ENCODE peak calls at places on chromosomes 13 and 19, in eight cellular contexts. D is A549, W is ascending aorta, T is body of pancreas, N is endothelial cell of umbilical vein, H is tibial nerve, J is ovary, M is MM.1S. V is an unnamed sample.

GRCh38 chr19:18675779-18676178 is 7.7 kb upstream of the CRTC1 start:
- DNase-seq in D (no peak), W (no peak), T (no peak), N (no peak), H (no peak), J (no peak), M (no peak), V (no peak)

GRCh38 chr13:74288361-74288911 is 154.2 kb upstream of the KLF12 start:
- DNase-seq in D (no peak), W (no peak), T (peak; percentile 30), N (peak; percentile 16), H (no peak), J (no peak), M (peak; percentile 26), V (no peak)

GRCh38 chr19:49894011-49894664 is 2.5 kb downstream of the IL4I1 start:
- DNase-seq in D (no peak), W (no peak), T (no peak), N (no peak), H (no peak), J (no peak), M (no peak), V (no peak)

GRCh38 chr13:79668353-79668752 is 187.4 kb downstream of the NDFIP2 start:
- DNase-seq in D (no peak), W (no peak), T (no peak), N (no peak), H (no peak), J (no peak), M (no peak), V (no peak)

GRCh38 chr19:35254341-35255297 is 5.8 kb downstream of the LSR start:
- DNase-seq in D (no peak), W (no peak), T (no peak), N (no peak), H (no peak), J (no peak), M (no peak), V (no peak)

GRCh38 chr13:113058988-113059850 is 46.4 kb upstream of the F7 start:
- DNase-seq in D (no peak), W (no peak), T (no peak), N (no peak), H (no peak), J (no peak), M (no peak), V (no peak)

GRCh38 chr13:24039621-24040475 is 120.7 kb upstream of the SPATA13 start:
- DNase-seq in D (no peak), W (no peak), T (no peak), N (no peak), H (no peak), J (no peak), M (no peak), V (no peak)

GRCh38 chr13:67175836-67176235 is 54.3 kb downstream of the PCDH9 start:
- DNase-seq in D (no peak), W (no peak), T (no peak), N (no peak), H (no peak), J (no peak), M (no peak), V (no peak)

GRCh38 chr19:45215391-45216191 is 29.6 kb downstream of the EXOC3L2 start:
- DNase-seq in D (no peak), W (no peak), T (peak; percentile 78), N (peak; percentile 60), H (no peak), J (no peak), M (no peak), V (peak; percentile 29)

GRCh38 chr19:34365463-34366401 is 736 bp downstream of the GPI start:
- DNase-seq in D (no peak), W (no peak), T (peak; percentile 68), N (peak; percentile 40), H (no peak), J (peak; percentile 24), M (no peak), V (peak; percentile 48)

GRCh38 chr13:72403396-72404010 is 323.9 kb downstream of the MZT1 start:
- DNase-seq in D (no peak), W (no peak), T (no peak), N (no peak), H (no peak), J (no peak), M (no peak), V (no peak)

GRCh38 chr13:105276571-105276970 is 1258.9 kb downstream of the EFNB2 start:
- DNase-seq in D (no peak), W (no peak), T (no peak), N (no peak), H (no peak), J (no peak), M (no peak), V (no peak)

GRCh38 chr19:14381689-14382474 is 638 bp downstream of the ADGRE5 start:
- DNase-seq in D (no peak), W (peak; percentile 55), T (peak; percentile 73), N (no peak), H (peak; percentile 28), J (no peak), M (no peak), V (no peak)

GRCh38 chr13:38366954-38367645 is 17.4 kb downstream of the UFM1 start:
- DNase-seq in D (no peak), W (no peak), T (no peak), N (peak; percentile 41), H (no peak), J (no peak), M (no peak), V (no peak)

GRCh38 chr19:51417107-51417806 is at the start of gene SIGLEC10:
- DNase-seq in D (no peak), W (no peak), T (peak; percentile 12), N (no peak), H (no peak), J (no peak), M (no peak), V (no peak)

GRCh38 chr19:10269333-10270179 is 1.4 kb upstream of the ICAM1 start:
- DNase-seq in D (no peak), W (peak; percentile 47), T (peak; percentile 81), N (peak; percentile 90), H (peak; percentile 91), J (peak; percentile 76), M (peak; percentile 74), V (peak; percentile 89)

GRCh38 chr13:46817081-46817480 is 20.1 kb upstream of the ESD start:
- DNase-seq in D (no peak), W (no peak), T (no peak), N (peak; percentile 21), H (no peak), J (no peak), M (no peak), V (no peak)

GRCh38 chr19:20423381-20424207 is 142.0 kb downstream of the ZNF737 start:
- DNase-seq in D (no peak), W (peak; percentile 26), T (peak; percentile 78), N (no peak), H (peak; percentile 61), J (peak; percentile 42), M (no peak), V (peak; percentile 79)

GRCh38 chr19:35040826-35041547 is 534 bp upstream of the HPN start:
- DNase-seq in D (no peak), W (peak; percentile 50), T (peak; percentile 96), N (peak; percentile 62), H (peak; percentile 92), J (peak; percentile 92), M (no peak), V (peak; percentile 89)

GRCh38 chr13:110308377-110309158 is 1.5 kb downstream of the COL4A2 start:
- DNase-seq in D (no peak), W (no peak), T (peak; percentile 51), N (peak; percentile 62), H (peak; percentile 53), J (peak; percentile 37), M (no peak), V (peak; percentile 46)

GRCh38 chr13:99080131-99080530 is 102.3 kb upstream of the DOCK9 start:
- DNase-seq in D (no peak), W (no peak), T (no peak), N (no peak), H (no peak), J (no peak), M (no peak), V (no peak)
- H3K4me1 ChIP-seq in D (peaks cover 10% of the 10 kb centered on the region), W (no peaks in the 10 kb centered on the region), T (peaks cover 26% of the 10 kb centered on the region), N (peaks cover 10% of the 10 kb centered on the region), H (no peaks in the 10 kb centered on the region), J (no peaks in the 10 kb centered on the region), M (peaks cover 32% of the 10 kb centered on the region), V (no peaks in the 10 kb centered on the region)

GRCh38 chr13:70932511-70932910 is 824.3 kb upstream of the KLHL1 start:
- DNase-seq in D (no peak), W (no peak), T (no peak), N (no peak), H (no peak), J (no peak), M (no peak), V (no peak)
- H3K4me3 ChIP-seq in D (no peak overlapping the region), W (no peak overlapping the region), T (no peak overlapping the region), N (no peak overlapping the region), H (no peak overlapping the region), J (no peak overlapping the region), M (no peak overlapping the region), V (no peak overlapping the region)

GRCh38 chr19:39963860-39964259 is 7.1 kb upstream of the PSMC4 start:
- DNase-seq in D (no peak), W (no peak), T (no peak), N (no peak), H (no peak), J (no peak), M (no peak), V (no peak)
- H3K4me1 ChIP-seq in D (peaks cover 17% of the 10 kb centered on the region), W (no peaks in the 10 kb centered on the region), T (no peaks in the 10 kb centered on the region), N (no peaks in the 10 kb centered on the region), H (no peaks in the 10 kb centered on the region), J (no peaks in the 10 kb centered on the region), M (peaks cover 7% of the 10 kb centered on the region), V (no peaks in the 10 kb centered on the region)

GRCh38 chr19:40279761-40280607 is 5.2 kb downstream of the AKT2 start:
- DNase-seq in D (no peak), W (no peak), T (no peak), N (no peak), H (no peak), J (no peak), M (no peak), V (no peak)
- H3K4me3 ChIP-seq in D (no peak overlapping the region), W (peak overlapping the region; percentile 53), T (no peak overlapping the region), N (no peak overlapping the region), H (no peak overlapping the region), J (no peak overlapping the region), M (no peak overlapping the region), V (no peak overlapping the region)

V was measured in testis.